ENCODE peak calls at places on chromosomes 1 and 21, in seven cellular contexts. U is mammary epithelial cell; V is CD8-positive, alpha-beta T cell; G is fibroblast of mammary gland; N is aorta; Z is A673; C is tibial artery. T is an unnamed sample.

GRCh38 chr1:25647106-25647505 is 30.5 kb downstream of the MAN1C1 start:
- DNase-seq in U (no peak), V (no peak), G (no peak), N (no peak), Z (no peak), C (no peak), T (no peak)

GRCh38 chr1:240765732-240766363 is 153.9 kb upstream of the GREM2 start:
- DNase-seq in U (no peak), V (no peak), G (peak), N (no peak), Z (no peak), C (no peak), T (no peak)

GRCh38 chr21:34530264-34530663 is 18.3 kb upstream of the KCNE1 start:
- DNase-seq in U (no peak), V (no peak), G (peak), N (no peak), Z (no peak), C (no peak), T (no peak)

GRCh38 chr1:180598333-180598979 is 33.4 kb upstream of the XPR1 start:
- DNase-seq in U (no peak), V (no peak), G (no peak), N (no peak), Z (no peak), C (no peak), T (no peak)

GRCh38 chr1:200428482-200429205 is 18.8 kb upstream of the ZNF281 start:
- DNase-seq in U (no peak), V (no peak), G (peak), N (no peak), Z (no peak), C (no peak), T (no peak)

GRCh38 chr1:26158271-26159112 is at the start of gene FAM110D:
- DNase-seq in U (no peak), V (no peak), G (no peak), N (no peak), Z (no peak), C (peak), T (no peak)

GRCh38 chr1:116912846-116913245 is 3.1 kb downstream of the PTGFRN start:
- DNase-seq in U (no peak), V (no peak), G (no peak), N (no peak), Z (no peak), C (no peak), T (no peak)

GRCh38 chr1:202691846-202692245 is 18.4 kb downstream of the SYT2 start:
- DNase-seq in U (no peak), V (no peak), G (no peak), N (no peak), Z (no peak), C (no peak), T (no peak)

GRCh38 chr21:14706712-14707111 is 160.6 kb upstream of the SAMSN1 start:
- DNase-seq in U (no peak), V (no peak), G (no peak), N (no peak), Z (no peak), C (no peak), T (no peak)

GRCh38 chr1:15858672-15859372 is 11.3 kb downstream of the SPEN start:
- DNase-seq in U (no peak), V (no peak), G (no peak), N (no peak), Z (no peak), C (no peak), T (no peak)

GRCh38 chr1:93584238-93585003 is 97.2 kb downstream of the BCAR3 start:
- DNase-seq in U (no peak), V (no peak), G (peak), N (no peak), Z (peak), C (no peak), T (no peak)

GRCh38 chr21:45551816-45552695 is 9.8 kb upstream of the SLC19A1 start:
- DNase-seq in U (no peak), V (no peak), G (no peak), N (peak), Z (no peak), C (peak), T (peak)

GRCh38 chr21:45549670-45550463 is 7.6 kb upstream of the SLC19A1 start:
- DNase-seq in U (no peak), V (no peak), G (no peak), N (peak), Z (no peak), C (peak), T (no peak)

GRCh38 chr21:45552696-45553391 is 10.6 kb upstream of the SLC19A1 start:
- DNase-seq in U (no peak), V (no peak), G (no peak), N (peak), Z (no peak), C (peak), T (no peak)

GRCh38 chr21:45550552-45551210 is 8.4 kb upstream of the SLC19A1 start:
- DNase-seq in U (no peak), V (peak), G (no peak), N (peak), Z (no peak), C (peak), T (no peak)

GRCh38 chr21:45551316-45551715 is 9.1 kb upstream of the SLC19A1 start:
- DNase-seq in U (peak), V (peak), G (peak), N (peak), Z (no peak), C (peak), T (no peak)
- H3K4me3 ChIP-seq in U (no peak), V (no peak), G (no peak), N (no peak), Z (no peak), C (no peak), T (no peak)

GRCh38 chr1:82861749-82862148 is 1061.0 kb downstream of the ADGRL2 start:
- DNase-seq in U (no peak), V (no peak), G (no peak), N (no peak), Z (no peak), C (no peak), T (no peak)
- H3K4me3 ChIP-seq in U (no peak), V (no peak), G (no peak), N (no peak), Z (no peak), C (no peak), T (no peak)

GRCh38 chr1:211328084-211328694 is 1.6 kb downstream of the TRAF5 start:
- DNase-seq in U (no peak), V (no peak), G (no peak), N (no peak), Z (no peak), C (no peak), T (no peak)
- H3K4me3 ChIP-seq in U (no peak), V (peak), G (no peak), N (peak), Z (no peak), C (peak), T (peak)

GRCh38 chr1:50271337-50271736 is 151.9 kb downstream of the DMRTA2 start:
- DNase-seq in U (no peak), V (no peak), G (no peak), N (no peak), Z (no peak), C (no peak), T (no peak)

GRCh38 chr1:50268049-50268448 is 155.2 kb downstream of the DMRTA2 start:
- DNase-seq in U (peak), V (no peak), G (no peak), N (no peak), Z (peak), C (no peak), T (no peak)

GRCh38 chr1:50266509-50266908 is 156.7 kb downstream of the DMRTA2 start:
- DNase-seq in U (no peak), V (no peak), G (peak), N (no peak), Z (no peak), C (no peak), T (no peak)

GRCh38 chr1:50270926-50271325 is 152.3 kb downstream of the DMRTA2 start:
- DNase-seq in U (no peak), V (no peak), G (no peak), N (no peak), Z (no peak), C (no peak), T (no peak)

DNA sequence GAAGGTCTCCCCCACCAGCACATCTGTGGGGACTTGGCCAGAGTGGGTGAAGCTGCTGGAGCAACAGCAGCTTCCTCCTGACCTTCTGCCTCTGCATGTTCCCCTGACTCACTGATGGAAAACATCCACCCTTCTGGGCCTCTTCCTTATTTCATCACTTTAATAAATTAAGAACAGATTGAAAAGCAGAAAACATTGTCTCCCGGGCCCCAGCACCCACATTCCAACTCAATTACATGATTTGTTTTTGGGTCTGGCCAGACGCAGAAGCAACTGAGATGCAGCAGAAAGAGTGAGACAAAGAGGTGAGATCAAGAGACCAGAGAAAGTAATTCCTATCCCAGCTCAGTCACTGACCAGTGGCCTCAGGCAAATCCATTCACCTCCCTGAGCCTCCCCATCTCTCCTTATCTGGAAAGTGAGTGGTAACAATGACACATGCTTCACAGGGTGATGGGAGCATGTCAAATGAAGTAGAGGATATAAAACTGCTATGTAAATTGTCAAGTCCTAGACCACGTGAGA is 157.1 kb downstream of the ELAVL4 start:
- DNase-seq in U (no peak), V (no peak), G (peak), N (no peak), Z (no peak), C (no peak), T (no peak)
- H3K4me3 ChIP-seq in U (no peak), V (no peak), G (no peak), N (no peak), Z (no peak), C (no peak), T (no peak)

DNA sequence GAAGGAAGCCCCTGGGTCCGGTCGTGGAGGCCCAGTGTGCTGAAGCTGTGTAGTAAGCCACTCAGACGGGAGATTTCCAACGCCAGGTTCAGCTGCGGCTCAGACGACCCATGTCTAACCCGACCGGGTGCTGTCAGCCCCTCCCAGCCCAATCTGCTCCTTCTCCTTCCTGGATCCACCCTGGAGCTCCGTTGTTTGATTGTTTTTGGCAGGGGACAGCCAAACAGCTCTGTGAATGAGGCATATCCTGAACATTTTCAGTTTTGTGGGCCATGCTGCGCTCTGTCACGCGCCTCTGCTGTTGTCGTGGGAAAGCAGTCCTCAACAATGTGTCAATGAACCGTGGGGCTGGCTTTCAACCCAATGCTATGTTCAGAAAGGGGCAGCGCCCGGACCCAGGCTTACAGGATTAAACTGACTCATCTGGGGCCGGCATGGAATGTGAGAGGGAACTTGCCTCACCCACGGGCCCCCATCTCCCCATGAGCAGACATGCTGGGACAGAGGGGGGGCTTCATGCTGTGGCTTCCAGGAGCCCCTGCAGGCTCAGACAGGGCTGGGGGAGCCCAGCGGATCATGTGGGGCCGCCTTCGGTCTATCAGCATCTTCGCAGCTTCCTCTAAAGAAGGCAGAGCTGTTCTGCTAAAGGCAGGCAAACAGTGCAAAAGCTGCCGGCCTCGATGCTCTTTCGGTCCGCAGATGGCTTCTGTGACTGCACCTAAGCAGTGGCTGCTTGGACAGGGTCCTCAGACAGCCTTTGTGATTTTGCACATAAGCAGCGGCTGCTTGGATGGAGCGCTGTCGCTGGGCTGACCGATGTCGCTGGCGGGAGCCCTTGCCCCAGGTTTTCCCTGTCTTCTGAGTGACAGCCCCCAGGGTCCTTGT is 101.7 kb downstream of the RIPK4 start:
- DNase-seq in U (no peak), V (no peak), G (peak), N (no peak), Z (no peak), C (peak), T (no peak)
- H3K4me3 ChIP-seq in U (no peak), V (no peak), G (no peak), N (no peak), Z (no peak), C (peak), T (no peak)

DNA sequence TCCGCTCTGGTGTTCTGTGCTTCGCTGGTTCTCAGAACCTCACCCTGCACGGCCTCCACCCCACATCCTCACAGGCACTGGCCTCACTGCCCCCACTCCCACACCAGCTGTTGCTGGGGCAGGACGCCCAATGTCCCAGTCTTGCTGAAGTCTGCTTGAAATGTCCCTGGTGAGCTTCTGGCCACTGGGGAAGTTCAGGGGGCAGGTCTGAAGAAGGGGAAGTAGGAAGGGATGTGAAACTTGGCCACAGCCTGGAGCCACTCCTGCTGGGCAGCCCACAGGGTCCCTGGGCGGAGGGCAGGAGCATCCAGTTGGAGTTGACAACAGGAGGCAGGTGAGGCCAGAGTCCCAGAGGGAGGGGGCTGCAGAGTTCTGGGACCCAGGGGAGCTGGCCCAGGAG is at the start of gene C1QA:
- DNase-seq in U (no peak), V (no peak), G (no peak), N (no peak), Z (no peak), C (peak), T (no peak)
- H3K4me3 ChIP-seq in U (no peak), V (no peak), G (no peak), N (no peak), Z (no peak), C (peak), T (peak)

T was measured in dorsolateral prefrontal cortex.